ENCODE peak calls at places on chromosome 10, in six cellular contexts. One of them, this sample, is unnamed.

GRCh38 chr10:124228017-124228379 is 134.6 kb upstream of the CHST15 start:
- DNase-seq in fibroblast of the aortic adventitia: no peak
- DNase-seq in retinal pigment epithelial cell: no peak
- DNase-seq in osteoblast: no peak
- DNase-seq in A673: no peak
- DNase-seq in breast epithelium: no peak
- DNase-seq in this sample: no peak

GRCh38 chr10:46250481-46250880 is 36.3 kb upstream of the ANTXRL start:
- DNase-seq in fibroblast of the aortic adventitia: no peak
- DNase-seq in retinal pigment epithelial cell: no peak
- DNase-seq in osteoblast: no peak
- DNase-seq in A673: no peak
- DNase-seq in breast epithelium: no peak
- DNase-seq in this sample: no peak

GRCh38 chr10:7756360-7756992 is 31.3 kb downstream of the KIN start:
- DNase-seq in fibroblast of the aortic adventitia: peak
- DNase-seq in retinal pigment epithelial cell: no peak
- DNase-seq in osteoblast: no peak
- DNase-seq in A673: peak
- DNase-seq in breast epithelium: no peak
- DNase-seq in this sample: no peak

GRCh38 chr10:70343712-70344111 is 38.7 kb downstream of the LRRC20 start:
- DNase-seq in fibroblast of the aortic adventitia: peak
- DNase-seq in retinal pigment epithelial cell: no peak
- DNase-seq in osteoblast: no peak
- DNase-seq in A673: no peak
- DNase-seq in breast epithelium: no peak
- DNase-seq in this sample: no peak

GRCh38 chr10:46329690-46330016 is 42.9 kb downstream of the ANTXRL start:
- DNase-seq in fibroblast of the aortic adventitia: no peak
- DNase-seq in retinal pigment epithelial cell: no peak
- DNase-seq in osteoblast: no peak
- DNase-seq in A673: no peak
- DNase-seq in breast epithelium: no peak
- DNase-seq in this sample: no peak

GRCh38 chr10:85614566-85614965 is 752.0 kb downstream of the GRID1 start:
- DNase-seq in fibroblast of the aortic adventitia: no peak
- DNase-seq in retinal pigment epithelial cell: no peak
- DNase-seq in osteoblast: no peak
- DNase-seq in A673: no peak
- DNase-seq in breast epithelium: no peak
- DNase-seq in this sample: no peak

GRCh38 chr10:1559311-1559710 is 178.0 kb downstream of the ADARB2 start:
- DNase-seq in fibroblast of the aortic adventitia: no peak
- DNase-seq in retinal pigment epithelial cell: no peak
- DNase-seq in osteoblast: no peak
- DNase-seq in A673: no peak
- DNase-seq in breast epithelium: no peak
- DNase-seq in this sample: no peak

GRCh38 chr10:101529207-101529606 is 58.9 kb downstream of the POLL start:
- DNase-seq in fibroblast of the aortic adventitia: peak
- DNase-seq in retinal pigment epithelial cell: peak
- DNase-seq in osteoblast: no peak
- DNase-seq in A673: peak
- DNase-seq in breast epithelium: no peak
- DNase-seq in this sample: no peak

GRCh38 chr10:29877798-29878491 is 181.4 kb downstream of the JCAD start:
- DNase-seq in fibroblast of the aortic adventitia: no peak
- DNase-seq in retinal pigment epithelial cell: no peak
- DNase-seq in osteoblast: peak
- DNase-seq in A673: no peak
- DNase-seq in breast epithelium: no peak
- DNase-seq in this sample: no peak

GRCh38 chr10:46546591-46547330 is 9.7 kb downstream of the GPRIN2 start:
- DNase-seq in fibroblast of the aortic adventitia: no peak
- DNase-seq in retinal pigment epithelial cell: no peak
- DNase-seq in osteoblast: peak
- DNase-seq in A673: no peak
- DNase-seq in breast epithelium: peak
- DNase-seq in this sample: no peak

GRCh38 chr10:2456834-2457233 is 610.5 kb upstream of the PFKP start:
- DNase-seq in fibroblast of the aortic adventitia: no peak
- DNase-seq in retinal pigment epithelial cell: no peak
- DNase-seq in osteoblast: no peak
- DNase-seq in A673: no peak
- DNase-seq in breast epithelium: no peak
- DNase-seq in this sample: no peak

GRCh38 chr10:132924046-132924952 is 18.1 kb downstream of the CFAP46 start:
- DNase-seq in fibroblast of the aortic adventitia: no peak
- DNase-seq in retinal pigment epithelial cell: no peak
- DNase-seq in osteoblast: no peak
- DNase-seq in A673: no peak
- DNase-seq in breast epithelium: no peak
- DNase-seq in this sample: no peak

GRCh38 chr10:132922872-132923271 is 19.5 kb downstream of the CFAP46 start:
- DNase-seq in fibroblast of the aortic adventitia: no peak
- DNase-seq in retinal pigment epithelial cell: no peak
- DNase-seq in osteoblast: no peak
- DNase-seq in A673: no peak
- DNase-seq in breast epithelium: no peak
- DNase-seq in this sample: no peak

GRCh38 chr10:132921086-132921485 is 21.3 kb downstream of the CFAP46 start:
- DNase-seq in fibroblast of the aortic adventitia: no peak
- DNase-seq in retinal pigment epithelial cell: no peak
- DNase-seq in osteoblast: no peak
- DNase-seq in A673: no peak
- DNase-seq in breast epithelium: no peak
- DNase-seq in this sample: no peak

GRCh38 chr10:132920101-132920925 is 22.1 kb downstream of the CFAP46 start:
- DNase-seq in fibroblast of the aortic adventitia: no peak
- DNase-seq in retinal pigment epithelial cell: no peak
- DNase-seq in osteoblast: no peak
- DNase-seq in A673: no peak
- DNase-seq in breast epithelium: no peak
- DNase-seq in this sample: no peak

GRCh38 chr10:132921818-132922807 is 20.3 kb downstream of the CFAP46 start:
- DNase-seq in fibroblast of the aortic adventitia: no peak
- DNase-seq in retinal pigment epithelial cell: no peak
- DNase-seq in osteoblast: no peak
- DNase-seq in A673: no peak
- DNase-seq in breast epithelium: no peak
- DNase-seq in this sample: no peak
- TF ChIP-seq CTCF in fibroblast of the aortic adventitia: no peak
- TF ChIP-seq CTCF in retinal pigment epithelial cell: no peak
- TF ChIP-seq CTCF in osteoblast: no peak
- TF ChIP-seq CTCF in A673: no peak
- TF ChIP-seq CTCF in breast epithelium: no peak
- TF ChIP-seq CTCF in this sample: no peak

GRCh38 chr10:13351340-13351915 is 3.3 kb upstream of the SEPHS1 start:
- DNase-seq in fibroblast of the aortic adventitia: no peak
- DNase-seq in retinal pigment epithelial cell: no peak
- DNase-seq in osteoblast: no peak
- DNase-seq in A673: no peak
- DNase-seq in breast epithelium: no peak
- DNase-seq in this sample: no peak

GRCh38 chr10:13352519-13352918 is 4.4 kb upstream of the SEPHS1 start:
- DNase-seq in fibroblast of the aortic adventitia: no peak
- DNase-seq in retinal pigment epithelial cell: no peak
- DNase-seq in osteoblast: no peak
- DNase-seq in A673: no peak
- DNase-seq in breast epithelium: no peak
- DNase-seq in this sample: no peak

GRCh38 chr10:13348216-13349017 is at the start of gene SEPHS1:
- DNase-seq in fibroblast of the aortic adventitia: peak
- DNase-seq in retinal pigment epithelial cell: peak
- DNase-seq in osteoblast: peak
- DNase-seq in A673: peak
- DNase-seq in breast epithelium: peak
- DNase-seq in this sample: no peak

GRCh38 chr10:13347235-13348156 is 597 bp downstream of the SEPHS1 start:
- DNase-seq in fibroblast of the aortic adventitia: peak
- DNase-seq in retinal pigment epithelial cell: peak
- DNase-seq in osteoblast: peak
- DNase-seq in A673: peak
- DNase-seq in breast epithelium: peak
- DNase-seq in this sample: no peak

GRCh38 chr10:13349776-13350274 is 1.7 kb upstream of the SEPHS1 start:
- DNase-seq in fibroblast of the aortic adventitia: peak
- DNase-seq in retinal pigment epithelial cell: no peak
- DNase-seq in osteoblast: peak
- DNase-seq in A673: peak
- DNase-seq in breast epithelium: peak
- DNase-seq in this sample: no peak
- H3K4me3 ChIP-seq in fibroblast of the aortic adventitia: peak
- H3K4me3 ChIP-seq in retinal pigment epithelial cell: peak
- H3K4me3 ChIP-seq in osteoblast: peak
- H3K4me3 ChIP-seq in A673: peak
- H3K4me3 ChIP-seq in breast epithelium: peak
- H3K4me3 ChIP-seq in this sample: peak

GRCh38 chr10:98195132-98195531 is 60.7 kb downstream of the R3HCC1L start:
- DNase-seq in fibroblast of the aortic adventitia: no peak
- DNase-seq in retinal pigment epithelial cell: no peak
- DNase-seq in osteoblast: no peak
- DNase-seq in A673: no peak
- DNase-seq in breast epithelium: no peak
- DNase-seq in this sample: no peak
- TF ChIP-seq CTCF in fibroblast of the aortic adventitia: no peak
- TF ChIP-seq CTCF in retinal pigment epithelial cell: no peak
- TF ChIP-seq CTCF in osteoblast: no peak
- TF ChIP-seq CTCF in A673: no peak
- TF ChIP-seq CTCF in breast epithelium: no peak
- TF ChIP-seq CTCF in this sample: no peak

GRCh38 chr10:110667620-110668343 is 23.6 kb downstream of the RBM20 start:
- DNase-seq in fibroblast of the aortic adventitia: no peak
- DNase-seq in retinal pigment epithelial cell: no peak
- DNase-seq in osteoblast: no peak
- DNase-seq in A673: no peak
- DNase-seq in breast epithelium: no peak
- DNase-seq in this sample: no peak
- H3K4me3 ChIP-seq in fibroblast of the aortic adventitia: no peak
- H3K4me3 ChIP-seq in retinal pigment epithelial cell: no peak
- H3K4me3 ChIP-seq in osteoblast: no peak
- H3K4me3 ChIP-seq in A673: no peak
- H3K4me3 ChIP-seq in breast epithelium: no peak
- H3K4me3 ChIP-seq in this sample: no peak

DNA sequence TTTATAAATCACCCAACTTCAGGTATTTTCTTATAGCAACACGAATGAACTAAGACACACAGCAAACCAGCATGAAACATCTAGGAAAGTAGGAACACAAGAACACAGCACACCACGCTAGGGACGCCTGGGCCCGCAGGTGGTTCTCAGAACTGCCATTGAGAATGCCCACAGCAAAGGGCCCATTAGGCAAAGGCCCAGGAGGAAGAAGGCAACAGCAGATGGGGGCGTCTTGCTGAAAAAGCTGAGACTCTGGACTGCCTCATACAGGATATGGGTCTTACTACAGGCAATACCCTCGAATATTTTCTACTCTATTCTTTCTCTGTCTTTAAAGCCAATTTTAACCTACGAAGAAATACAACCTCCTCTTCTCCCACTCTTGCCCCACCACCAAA is 77.3 kb downstream of the PARD3 start:
- DNase-seq in fibroblast of the aortic adventitia: no peak
- DNase-seq in retinal pigment epithelial cell: no peak
- DNase-seq in osteoblast: peak
- DNase-seq in A673: no peak
- DNase-seq in breast epithelium: no peak
- DNase-seq in this sample: no peak
- TF ChIP-seq CTCF in fibroblast of the aortic adventitia: no peak
- TF ChIP-seq CTCF in retinal pigment epithelial cell: no peak
- TF ChIP-seq CTCF in osteoblast: no peak
- TF ChIP-seq CTCF in A673: no peak
- TF ChIP-seq CTCF in breast epithelium: no peak
- TF ChIP-seq CTCF in this sample: no peak

GRCh38 chr10:74585231-74586087 is 240.9 kb upstream of the KAT6B start:
- DNase-seq in fibroblast of the aortic adventitia: no peak
- DNase-seq in retinal pigment epithelial cell: peak
- DNase-seq in osteoblast: no peak
- DNase-seq in A673: peak
- DNase-seq in breast epithelium: no peak
- DNase-seq in this sample: no peak
- H3K4me3 ChIP-seq in fibroblast of the aortic adventitia: no peak
- H3K4me3 ChIP-seq in retinal pigment epithelial cell: no peak
- H3K4me3 ChIP-seq in osteoblast: peak
- H3K4me3 ChIP-seq in A673: peak
- H3K4me3 ChIP-seq in breast epithelium: no peak
- H3K4me3 ChIP-seq in this sample: no peak

DNA sequence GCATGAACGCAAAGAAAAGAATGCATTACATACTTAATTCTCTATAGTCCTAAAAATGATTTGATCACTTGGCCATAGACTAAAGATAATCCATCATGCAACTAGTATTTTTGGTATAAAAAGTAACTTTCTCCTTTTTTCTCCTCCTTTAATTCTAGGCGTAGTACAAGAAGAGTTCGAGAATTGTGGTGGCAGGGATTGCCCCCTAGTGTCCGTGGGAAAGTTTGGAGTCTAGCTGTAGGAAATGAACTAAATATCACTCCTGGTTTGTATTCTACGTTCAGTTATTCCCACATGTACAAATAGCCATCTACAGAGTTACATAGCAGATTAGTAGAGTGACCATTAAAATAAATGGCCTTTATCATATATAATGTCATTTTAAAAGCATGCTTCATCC is 45.5 kb upstream of the HELLS start:
- DNase-seq in fibroblast of the aortic adventitia: peak
- DNase-seq in retinal pigment epithelial cell: no peak
- DNase-seq in osteoblast: no peak
- DNase-seq in A673: peak
- DNase-seq in breast epithelium: no peak
- DNase-seq in this sample: no peak
- TF ChIP-seq CTCF in fibroblast of the aortic adventitia: peak
- TF ChIP-seq CTCF in retinal pigment epithelial cell: peak
- TF ChIP-seq CTCF in osteoblast: peak
- TF ChIP-seq CTCF in A673: peak
- TF ChIP-seq CTCF in breast epithelium: no peak
- TF ChIP-seq CTCF in this sample: peak

GRCh38 chr10:79547973-79548372 is 12.2 kb downstream of the SFTPA2 start:
- DNase-seq in fibroblast of the aortic adventitia: no peak
- DNase-seq in retinal pigment epithelial cell: no peak
- DNase-seq in osteoblast: no peak
- DNase-seq in A673: no peak
- DNase-seq in breast epithelium: no peak
- DNase-seq in this sample: no peak
- H3K4me3 ChIP-seq in fibroblast of the aortic adventitia: no peak
- H3K4me3 ChIP-seq in retinal pigment epithelial cell: no peak
- H3K4me3 ChIP-seq in osteoblast: no peak
- H3K4me3 ChIP-seq in A673: no peak
- H3K4me3 ChIP-seq in breast epithelium: no peak
- H3K4me3 ChIP-seq in this sample: no peak

DNA sequence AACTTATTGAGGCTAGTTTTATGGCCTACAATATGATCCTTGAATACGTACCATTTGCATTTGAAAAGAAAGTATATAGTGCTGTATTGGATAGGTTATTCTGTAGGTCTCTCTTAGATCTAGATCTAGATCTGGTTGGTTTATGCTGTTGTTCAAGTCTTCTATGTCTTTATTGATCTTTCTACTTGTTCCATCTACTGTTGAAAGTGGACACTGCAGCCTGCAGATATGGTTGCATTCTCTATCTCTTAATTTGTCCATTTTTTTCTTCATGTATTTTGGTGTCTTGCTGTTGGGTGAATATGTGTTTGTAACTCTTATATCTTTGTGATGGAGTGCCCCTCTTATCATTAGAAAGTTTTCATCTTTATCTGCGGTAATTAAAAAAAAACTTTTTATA is 139.4 kb upstream of the PCDH15 start:
- DNase-seq in fibroblast of the aortic adventitia: no peak
- DNase-seq in retinal pigment epithelial cell: no peak
- DNase-seq in osteoblast: no peak
- DNase-seq in A673: no peak
- DNase-seq in breast epithelium: no peak
- DNase-seq in this sample: no peak
- TF ChIP-seq CTCF in fibroblast of the aortic adventitia: no peak
- TF ChIP-seq CTCF in retinal pigment epithelial cell: peak
- TF ChIP-seq CTCF in osteoblast: no peak
- TF ChIP-seq CTCF in A673: no peak
- TF ChIP-seq CTCF in breast epithelium: no peak
- TF ChIP-seq CTCF in this sample: no peak